ENCODE peak calls at places on chromosomes 12 and 14, in six cellular contexts. T is nephron progenitor cell; L is CD4-positive, alpha-beta T cell; W is AG04449; Z is HFFc6; K is fibroblast of lung. G is an unnamed sample.

GRCh38 chr12:62604373-62604772 is 137.7 kb downstream of the MON2 start:
- DNase-seq in T (no peak), L (no peak), Z (no peak), K (peak), W (no peak), G (no peak)

GRCh38 chr12:111758120-111758561 is 8.6 kb upstream of the ALDH2 start:
- DNase-seq in K (no peak), L (no peak), Z (no peak), W (no peak), T (no peak), G (no peak)

GRCh38 chr14:88364710-88365413 is 20.6 kb upstream of the SPATA7 start:
- DNase-seq in K (no peak), T (no peak), Z (no peak), L (no peak), W (no peak), G (no peak)

GRCh38 chr14:63438065-63438757 is 105.0 kb downstream of the PPP2R5E start:
- DNase-seq in K (peak), T (no peak), Z (peak), W (peak), L (no peak), G (no peak)

GRCh38 chr12:106588771-106589170 is 6.0 kb downstream of the RFX4 start:
- DNase-seq in T (no peak), K (no peak), Z (no peak), L (no peak), W (no peak), G (no peak)

GRCh38 chr14:89625208-89625987 is 208.4 kb upstream of the FOXN3 start:
- DNase-seq in Z (no peak), T (no peak), W (no peak), K (peak), L (no peak), G (peak)

GRCh38 chr14:32762886-32763285 is 175.8 kb upstream of the NPAS3 start:
- DNase-seq in L (no peak), T (no peak), W (peak), Z (no peak), K (peak), G (no peak)

GRCh38 chr14:23608454-23608853 is 27.7 kb upstream of the DHRS2 start:
- DNase-seq in L (no peak), T (no peak), W (no peak), K (no peak), Z (no peak), G (no peak)

GRCh38 chr12:26878661-26879119 is 45.7 kb upstream of the ITPR2 start:
- DNase-seq in Z (no peak), L (no peak), K (no peak), T (no peak), W (no peak), G (peak)

GRCh38 chr14:100902295-100902694 is 1.2 kb downstream of the RTL1 start:
- DNase-seq in W (no peak), Z (no peak), T (no peak), L (no peak), K (no peak), G (no peak)

GRCh38 chr14:91368681-91369416 is 48.8 kb downstream of the CCDC88C start:
- DNase-seq in K (no peak), Z (no peak), L (no peak), W (no peak), T (no peak), G (no peak)

GRCh38 chr12:111287125-111287900 is 81.6 kb downstream of the PHETA1 start:
- DNase-seq in T (no peak), W (no peak), K (no peak), L (no peak), Z (no peak), G (no peak)

GRCh38 chr14:50545618-50546017 is 13.2 kb upstream of the MAP4K5 start:
- DNase-seq in K (no peak), L (no peak), Z (no peak), W (no peak), T (no peak), G (no peak)

GRCh38 chr14:50345891-50346422 is 33.8 kb downstream of the DMAC2L start:
- DNase-seq in L (no peak), Z (no peak), K (no peak), T (no peak), W (no peak), G (no peak)

GRCh38 chr12:54173066-54173726 is 15.6 kb downstream of the SMUG1 start:
- DNase-seq in Z (no peak), L (no peak), W (no peak), T (peak), K (peak), G (peak)

GRCh38 chr14:51616724-51617409 is 34.8 kb upstream of the FRMD6 start:
- DNase-seq in K (peak), L (no peak), T (no peak), Z (peak), W (peak), G (no peak)

GRCh38 chr12:51905507-51906438 is 1.5 kb upstream of the ACVRL1 start:
- DNase-seq in L (no peak), Z (peak), W (no peak), T (no peak), K (peak), G (peak)

GRCh38 chr14:92105845-92106094 is 612 bp downstream of the ATXN3 start:
- DNase-seq in L (peak), W (no peak), T (peak), K (peak), Z (no peak), G (peak)

GRCh38 chr12:52975820-52976573 is 27.1 kb downstream of the KRT18 start:
- DNase-seq in K (peak), L (no peak), Z (peak), T (no peak), W (no peak), G (no peak)

GRCh38 chr14:68800361-68800760 is 7.5 kb upstream of the ZFP36L1 start:
- DNase-seq in W (no peak), L (no peak), Z (no peak), K (peak), T (no peak), G (no peak)

GRCh38 chr12:131673519-131674265 is 37.2 kb upstream of the SFSWAP start:
- DNase-seq in T (no peak), K (peak), Z (no peak), L (no peak), W (no peak), G (no peak)

GRCh38 chr12:108567974-108568652 is 5.7 kb downstream of the ISCU start:
- DNase-seq in L (no peak), Z (no peak), K (no peak), W (no peak), T (no peak), G (no peak)

GRCh38 chr12:125125271-125125670 is 60.0 kb downstream of the AACS start:
- DNase-seq in T (no peak), L (no peak), W (no peak), Z (no peak), K (no peak), G (no peak)

GRCh38 chr12:9869307-9870161 is at the start of gene CLEC2B:
- DNase-seq in L (no peak), W (peak), K (peak), T (no peak), Z (peak), G (no peak)

GRCh38 chr12:94994312-94994711 is 9.2 kb downstream of the NDUFA12 start:
- DNase-seq in Z (peak), L (no peak), T (no peak), K (peak), W (no peak), G (no peak)

GRCh38 chr14:93033039-93033982 is 82.4 kb downstream of the ITPK1 start:
- DNase-seq in T (no peak), K (no peak), L (no peak), W (no peak), Z (no peak), G (no peak)

GRCh38 chr12:82645414-82645813 is 41.3 kb upstream of the TMTC2 start:
- DNase-seq in T (no peak), L (no peak), W (no peak), Z (no peak), K (no peak), G (no peak)

GRCh38 chr12:34302131-34302885 is 280.0 kb downstream of the ALG10 start:
- DNase-seq in Z (no peak), W (no peak), T (no peak), L (no peak), K (no peak), G (no peak)

GRCh38 chr12:115752913-115753726 is 524.4 kb downstream of the MED13L start:
- DNase-seq in T (peak), K (peak), W (peak), Z (peak), L (no peak), G (peak)

GRCh38 chr12:6647083-6647604 is at the start of gene ACRBP:
- DNase-seq in W (no peak), T (peak), L (no peak), K (peak), Z (no peak), G (peak)

GRCh38 chr12:71958056-71958455 is 19.4 kb downstream of the TPH2 start:
- DNase-seq in T (no peak), K (no peak), Z (peak), W (no peak), L (no peak), G (no peak)

GRCh38 chr12:131164096-131164872 is 210.6 kb downstream of the ADGRD1 start:
- DNase-seq in W (no peak), L (no peak), T (no peak), K (no peak), Z (no peak), G (no peak)

GRCh38 chr12:119208626-119209061 is 29.9 kb downstream of the HSPB8 start:
- DNase-seq in Z (peak), K (peak), L (no peak), T (no peak), W (no peak), G (peak)

GRCh38 chr12:123989168-123989567 is 16.2 kb downstream of the ZNF664 start:
- DNase-seq in Z (no peak), L (no peak), T (no peak), K (no peak), W (no peak), G (no peak)

GRCh38 chr12:95787274-95787814 is 3.2 kb downstream of the NTN4 start:
- DNase-seq in Z (no peak), T (no peak), K (no peak), L (no peak), W (no peak), G (no peak)

GRCh38 chr14:69287096-69287991 is 27.4 kb downstream of the GALNT16 start:
- DNase-seq in L (no peak), W (no peak), K (no peak), Z (no peak), T (no peak), G (no peak)

GRCh38 chr12:75599061-75599460 is 87.7 kb upstream of the KRR1 start:
- DNase-seq in W (no peak), T (no peak), Z (no peak), L (no peak), K (no peak), G (no peak)

DNA sequence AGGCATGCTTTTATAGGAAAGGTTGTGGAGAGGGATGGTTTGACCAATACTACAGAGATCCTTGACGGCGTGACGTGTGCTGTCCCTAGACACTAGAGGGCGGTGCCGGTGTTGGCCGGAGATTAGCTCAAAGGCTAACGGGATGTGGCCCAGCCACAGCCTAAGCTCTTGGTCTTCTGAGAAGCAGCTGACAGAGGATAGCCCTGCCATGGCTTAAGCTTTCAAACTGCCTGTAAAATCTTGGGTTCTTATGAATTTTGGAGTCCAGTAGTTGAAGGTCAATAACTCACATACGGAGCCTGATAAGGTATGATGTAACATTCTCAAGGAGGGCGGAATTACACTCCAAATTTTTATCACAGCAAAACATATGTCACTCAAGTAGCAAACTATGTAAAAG is 515.7 kb upstream of the ATXN7L3B start:
- DNase-seq in K (peak), L (no peak), T (peak), Z (no peak), W (no peak), G (peak)
- TF ChIP-seq CTCF in K (peak), L (peak), T (peak), Z (peak), W (peak), G (peak)

GRCh38 chr14:81613341-81614045 is 79.8 kb upstream of the SEL1L start:
- DNase-seq in W (no peak), T (no peak), L (no peak), Z (no peak), K (no peak), G (no peak)

GRCh38 chr14:81618695-81619094 is 85.0 kb upstream of the SEL1L start:
- DNase-seq in Z (no peak), L (no peak), K (no peak), W (no peak), T (no peak), G (no peak)
- TF ChIP-seq CTCF in Z (no peak), L (no peak), K (no peak), W (no peak), T (no peak), G (no peak)

GRCh38 chr14:71734076-71734475 is 198.2 kb upstream of the RGS6 start:
- DNase-seq in Z (no peak), L (no peak), T (no peak), W (no peak), K (no peak), G (no peak)

GRCh38 chr14:71745072-71745471 is 187.2 kb upstream of the RGS6 start:
- DNase-seq in Z (no peak), K (no peak), W (no peak), L (no peak), T (no peak), G (no peak)

GRCh38 chr14:71742491-71742890 is 189.7 kb upstream of the RGS6 start:
- DNase-seq in Z (no peak), W (no peak), T (no peak), L (no peak), K (no peak), G (no peak)

DNA sequence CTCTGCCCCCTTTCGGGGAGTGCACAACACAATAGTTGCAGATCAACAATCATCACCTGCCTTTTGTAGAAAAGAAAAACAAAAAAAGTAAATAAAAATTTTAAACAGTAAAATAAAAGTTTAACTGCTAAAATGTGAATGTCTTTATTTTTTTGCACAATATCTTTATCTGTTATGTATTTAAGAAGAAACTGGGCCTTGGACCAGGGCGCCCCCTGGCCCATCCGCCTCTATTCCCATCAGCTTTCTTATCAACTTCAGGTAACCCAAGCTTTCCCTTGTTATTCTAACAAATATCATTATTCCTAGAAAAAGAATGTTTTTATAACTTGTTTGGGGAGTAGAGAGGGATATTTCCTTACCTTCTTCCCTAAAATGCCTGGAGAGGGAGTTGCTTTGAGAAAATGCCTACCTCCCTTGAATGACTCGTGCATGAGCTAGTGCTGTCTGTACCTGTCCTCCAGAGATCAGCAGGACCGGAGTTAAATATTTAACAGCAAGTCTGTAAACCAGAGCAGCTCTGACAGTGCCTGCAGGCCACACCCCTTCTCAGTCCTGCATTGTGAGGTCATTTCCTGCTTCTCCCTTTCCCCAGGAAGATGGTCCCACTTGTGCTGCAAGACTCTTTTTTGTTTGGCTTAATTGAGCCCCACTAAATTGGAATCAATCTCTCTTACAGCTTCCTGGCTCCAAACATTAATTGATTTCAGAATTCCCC is 192.8 kb upstream of the RGS6 start:
- DNase-seq in L (no peak), T (no peak), Z (no peak), W (no peak), K (no peak), G (no peak)
- TF ChIP-seq CTCF in L (no peak), T (no peak), Z (peak), W (no peak), K (no peak), G (no peak)

GRCh38 chr12:32305163-32305562 is 94.2 kb upstream of the FGD4 start:
- DNase-seq in W (no peak), T (no peak), K (peak), L (no peak), Z (no peak), G (no peak)
- TF ChIP-seq CTCF in W (no peak), T (no peak), K (no peak), L (peak), Z (peak), G (no peak)

GRCh38 chr14:99327050-99327449 is 55.1 kb upstream of the BCL11B start:
- DNase-seq in K (no peak), W (no peak), T (no peak), L (no peak), Z (no peak), G (no peak)
- TF ChIP-seq CTCF in K (no peak), W (no peak), T (no peak), L (no peak), Z (peak), G (no peak)

GRCh38 chr14:25394791-25395391 is 344.9 kb upstream of the STXBP6 start:
- DNase-seq in K (no peak), L (no peak), W (no peak), T (no peak), Z (no peak), G (no peak)

GRCh38 chr14:25396128-25396527 is 346.2 kb upstream of the STXBP6 start:
- DNase-seq in T (no peak), L (no peak), W (no peak), Z (no peak), K (no peak), G (no peak)

DNA sequence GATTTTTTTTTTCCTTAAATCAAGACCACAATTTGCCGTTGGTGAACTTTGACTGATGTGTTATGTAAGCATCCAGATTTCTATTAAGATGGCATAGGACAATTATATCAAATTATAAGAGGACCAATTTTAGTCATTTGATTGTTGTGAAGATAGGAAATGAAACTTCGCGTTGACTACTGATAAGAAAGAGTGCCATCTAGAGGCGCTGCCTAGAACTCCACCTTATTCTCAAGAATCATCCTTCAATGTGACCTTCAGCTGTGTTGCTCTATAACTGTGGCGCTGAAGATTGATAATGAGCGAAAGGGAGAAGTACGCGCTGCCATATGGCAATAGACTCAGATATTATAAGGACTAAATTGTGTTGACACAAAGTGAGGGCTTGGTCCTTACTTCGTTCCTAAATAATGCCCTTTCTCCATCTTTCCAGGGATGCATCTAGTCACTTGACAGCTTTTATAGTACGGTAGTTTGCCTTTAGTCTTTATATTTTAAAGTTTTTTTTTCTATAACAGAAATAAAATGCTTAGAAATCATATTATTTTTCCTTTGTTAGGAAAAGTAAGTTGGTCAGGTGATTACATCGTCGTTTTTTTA is 350.8 kb upstream of the STXBP6 start:
- DNase-seq in Z (peak), K (peak), L (no peak), T (peak), W (no peak), G (peak)
- TF ChIP-seq CTCF in Z (peak), K (peak), L (peak), T (peak), W (no peak), G (peak)